ENCODE peak calls at places on chromosomes 2 and 18, in five cellular contexts. D, X, V, W and I are unnamed samples.

GRCh38 chr2:169080250-169081035 is 11.1 kb downstream of the DHRS9 start:
- DNase-seq in D (no peak), X (no peak), V (no peak), W (no peak), I (no peak)

GRCh38 chr2:128596453-128597430 is 278.1 kb upstream of the HS6ST1 start:
- DNase-seq in D (peak), X (no peak), V (no peak), W (no peak), I (no peak)

GRCh38 chr18:5073026-5073944 is 123.8 kb downstream of the AKAIN1 start:
- DNase-seq in D (peak), X (no peak), V (peak), W (peak), I (peak)

GRCh38 chr2:9315280-9315847 is 108.0 kb downstream of the ITGB1BP1 start:
- DNase-seq in D (peak), X (no peak), V (no peak), W (no peak), I (peak)

GRCh38 chr2:225434014-225434413 is 34.5 kb downstream of the NYAP2 start:
- DNase-seq in D (no peak), X (no peak), V (peak), W (no peak), I (no peak)

GRCh38 chr2:88658890-88659881 is 31.9 kb upstream of the EIF2AK3 start:
- DNase-seq in D (peak), X (no peak), V (no peak), W (peak), I (peak)

GRCh38 chr18:58354051-58354450 is 274.8 kb downstream of the ALPK2 start:
- DNase-seq in D (no peak), X (no peak), V (no peak), W (no peak), I (peak)

GRCh38 chr2:202237787-202238233 is 587 bp downstream of the SUMO1 start:
- DNase-seq in D (peak), X (no peak), V (peak), W (peak), I (peak)

GRCh38 chr2:25342372-25343186 is 854 bp upstream of the DNMT3A start:
- DNase-seq in D (peak), X (peak), V (peak), W (peak), I (peak)

GRCh38 chr2:172087780-172088244 is 2.5 kb downstream of the DLX1 start:
- DNase-seq in D (peak), X (no peak), V (peak), W (no peak), I (no peak)

GRCh38 chr2:133247613-133248012 is 320.6 kb downstream of the NCKAP5 start:
- DNase-seq in D (no peak), X (no peak), V (no peak), W (no peak), I (peak)

GRCh38 chr2:179129574-179130238 is 79.8 kb upstream of the CCDC141 start:
- DNase-seq in D (no peak), X (no peak), V (no peak), W (peak), I (no peak)

GRCh38 chr2:154490540-154490939 is 208.0 kb upstream of the KCNJ3 start:
- DNase-seq in D (no peak), X (no peak), V (no peak), W (no peak), I (no peak)

GRCh38 chr18:55233850-55234249 is 274.6 kb upstream of the CCDC68 start:
- DNase-seq in D (no peak), X (no peak), V (no peak), W (no peak), I (no peak)

GRCh38 chr2:29072971-29073725 is 1.2 kb downstream of the PCARE start:
- DNase-seq in D (no peak), X (no peak), V (no peak), W (no peak), I (no peak)

GRCh38 chr18:14916851-14917250 is 168.9 kb downstream of the ANKRD30B start:
- DNase-seq in D (no peak), X (no peak), V (no peak), W (no peak), I (no peak)
- H2BK12ac ChIP-seq in D (no peak), X (no peak), V (no peak), W (no peak), I (no peak)

GRCh38 chr2:158779621-158780020 is 15.5 kb upstream of the DAPL1 start:
- DNase-seq in D (no peak), X (no peak), V (no peak), W (peak), I (no peak)

GRCh38 chr2:158783923-158784322 is 11.2 kb upstream of the DAPL1 start:
- DNase-seq in D (no peak), X (no peak), V (no peak), W (no peak), I (no peak)

GRCh38 chr2:158782616-158783015 is 12.5 kb upstream of the DAPL1 start:
- DNase-seq in D (no peak), X (no peak), V (no peak), W (peak), I (no peak)

GRCh38 chr2:158782126-158782525 is 13.0 kb upstream of the DAPL1 start:
- DNase-seq in D (no peak), X (no peak), V (no peak), W (no peak), I (no peak)

DNA sequence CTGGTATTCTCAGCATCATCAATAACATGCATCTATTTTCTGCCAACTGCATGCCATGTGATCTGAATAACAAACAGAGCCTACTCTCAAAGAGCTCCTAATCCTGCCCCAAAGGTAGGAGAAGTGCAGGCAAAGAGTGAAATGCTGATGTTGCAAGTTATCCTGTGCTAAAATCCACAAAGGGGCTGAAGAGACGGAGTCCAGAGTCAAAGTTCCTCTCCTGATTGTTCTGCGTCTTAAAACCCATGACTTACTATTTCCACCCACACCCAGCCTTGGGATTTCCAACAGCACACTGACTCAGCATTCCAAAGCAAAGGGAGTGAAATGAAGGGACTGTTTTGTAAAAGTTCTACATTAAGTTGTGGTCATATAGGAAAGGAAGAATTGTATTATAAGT is 13.6 kb upstream of the DAPL1 start:
- DNase-seq in D (no peak), X (no peak), V (no peak), W (peak), I (no peak)
- H2BK12ac ChIP-seq in D (no peak), X (no peak), V (no peak), W (no peak), I (no peak)

DNA sequence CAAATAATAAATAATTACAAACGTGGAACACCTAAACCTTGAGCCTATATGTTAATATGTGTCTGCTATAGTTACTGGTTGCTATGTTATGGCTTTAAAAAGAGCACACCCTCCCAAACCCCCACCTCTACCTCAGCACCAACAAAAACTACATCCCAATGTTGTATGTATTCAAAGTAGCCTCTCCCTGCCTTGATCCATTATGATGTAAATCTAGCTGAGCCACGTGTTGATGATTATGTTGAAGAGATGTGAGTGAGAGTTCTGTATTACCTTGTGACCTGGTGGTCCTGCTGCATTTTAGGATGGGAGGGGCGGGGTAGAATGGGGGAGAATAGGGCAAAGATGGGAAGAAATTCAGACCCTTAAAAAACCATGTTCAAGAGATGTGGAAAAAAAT is 4.8 kb downstream of the MFSD6 start:
- DNase-seq in D (no peak), X (no peak), V (no peak), W (no peak), I (no peak)
- H2BK12ac ChIP-seq in D (no peak), X (no peak), V (no peak), W (no peak), I (no peak)

GRCh38 chr2:33644215-33644614 is 45.1 kb upstream of the FAM98A start:
- DNase-seq in D (no peak), X (no peak), V (no peak), W (no peak), I (no peak)

GRCh38 chr2:33645861-33646260 is 46.8 kb upstream of the FAM98A start:
- DNase-seq in D (no peak), X (no peak), V (no peak), W (no peak), I (no peak)

GRCh38 chr2:33655626-33656025 is 56.5 kb upstream of the FAM98A start:
- DNase-seq in D (no peak), X (no peak), V (no peak), W (no peak), I (no peak)

DNA sequence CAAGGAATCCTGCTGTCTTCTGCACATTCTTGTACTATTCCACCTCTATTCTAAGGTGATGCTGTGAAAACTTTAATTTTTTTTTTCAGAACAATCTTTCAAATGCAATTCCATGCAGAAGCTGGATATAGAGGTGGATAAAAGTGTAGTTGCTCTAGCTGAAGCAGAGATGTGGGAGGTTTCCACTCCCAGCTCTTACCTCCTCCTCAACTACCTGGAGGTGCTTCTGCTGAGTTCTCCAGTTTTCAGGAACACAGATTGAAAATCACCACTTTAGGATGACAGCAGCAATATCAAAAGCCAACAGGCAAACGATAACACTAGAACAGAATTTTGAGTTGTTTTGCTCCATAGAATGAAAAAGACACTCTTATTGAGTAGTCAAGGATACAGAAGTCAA is 51.1 kb upstream of the FAM98A start:
- DNase-seq in D (no peak), X (no peak), V (no peak), W (no peak), I (no peak)
- H2BK12ac ChIP-seq in D (no peak), X (no peak), V (no peak), W (no peak), I (no peak)

GRCh38 chr2:167451496-167452289 is 563.4 kb downstream of the XIRP2 start:
- DNase-seq in D (peak), X (no peak), V (no peak), W (no peak), I (no peak)

GRCh38 chr2:167450364-167450763 is 562.1 kb downstream of the XIRP2 start:
- DNase-seq in D (no peak), X (no peak), V (no peak), W (no peak), I (no peak)

GRCh38 chr2:167454036-167454435 is 565.8 kb downstream of the XIRP2 start:
- DNase-seq in D (no peak), X (no peak), V (no peak), W (no peak), I (no peak)
- H2BK12ac ChIP-seq in D (no peak), X (no peak), V (no peak), W (no peak), I (no peak)